ENCODE peak calls at places on chromosomes 7 and 10, in ten cellular contexts. P is fibroblast of lung; X is A549; S is naive thymus-derived CD4-positive, alpha-beta T cell; T is substantia nigra; I is adrenal gland; Q is transverse colon; O is heart left ventricle; N is WERI-Rb-1; E is PC-3. W is an unnamed sample.

GRCh38 chr10:28375399-28376354 is 72.8 kb upstream of the MPP7 start:
- DNase-seq in N (no peak), O (no peak), I (no peak), X (peak), P (peak), Q (peak), T (no peak), E (peak), S (no peak), W (peak)

GRCh38 chr10:35855155-35855947 is 213.3 kb upstream of the FZD8 start:
- DNase-seq in I (no peak), T (no peak), X (no peak), S (no peak), O (no peak), P (no peak), E (peak), Q (no peak), N (no peak), W (no peak)

GRCh38 chr7:2477447-2478386 is 1.5 kb upstream of the GRIFIN start:
- DNase-seq in S (peak), O (peak), P (peak), I (peak), N (peak), X (peak), T (peak), Q (peak), E (peak), W (peak)

GRCh38 chr7:67593807-67594206 is 597.2 kb downstream of the TYW1 start:
- DNase-seq in T (no peak), X (no peak), P (no peak), S (no peak), Q (no peak), I (no peak), E (no peak), O (no peak), N (no peak), W (no peak)

GRCh38 chr7:129855234-129855673 is 97.5 kb downstream of the UBE2H start:
- DNase-seq in E (peak), S (no peak), I (no peak), T (no peak), X (no peak), N (no peak), O (no peak), P (peak), Q (no peak), W (no peak)

GRCh38 chr10:128078136-128078969 is 47.9 kb downstream of the MKI67 start:
- DNase-seq in O (no peak), S (peak), T (peak), P (peak), I (no peak), Q (peak), X (peak), N (peak), E (peak), W (peak)

GRCh38 chr10:71712572-71713134 is 6.9 kb downstream of the C10orf105 start:
- DNase-seq in I (no peak), E (no peak), N (no peak), Q (no peak), O (no peak), X (no peak), P (no peak), T (no peak), S (peak), W (no peak)

GRCh38 chr7:41984888-41985287 is 252.1 kb downstream of the GLI3 start:
- DNase-seq in P (peak), T (no peak), E (peak), Q (no peak), X (no peak), O (no peak), I (no peak), S (no peak), N (no peak), W (no peak)

GRCh38 chr7:117025891-117026290 is 72.6 kb downstream of the ST7 start:
- DNase-seq in N (no peak), P (no peak), E (no peak), O (no peak), S (no peak), I (no peak), Q (no peak), T (no peak), X (no peak), W (no peak)

GRCh38 chr10:73785721-73786511 is 510 bp downstream of the ZSWIM8 start:
- DNase-seq in Q (peak), O (no peak), N (no peak), E (peak), S (peak), I (peak), T (peak), P (peak), X (no peak), W (peak)

GRCh38 chr7:17564678-17565209 is 266.3 kb downstream of the AHR start:
- DNase-seq in T (no peak), E (peak), Q (no peak), I (no peak), N (no peak), X (no peak), O (no peak), S (no peak), P (peak), W (no peak)

GRCh38 chr10:79436066-79436849 is 9.2 kb downstream of the ZCCHC24 start:
- DNase-seq in T (no peak), E (no peak), S (no peak), I (peak), N (no peak), P (no peak), Q (no peak), X (no peak), O (no peak), W (no peak)

GRCh38 chr7:23000597-23001360 is 13.2 kb downstream of the HYCC1 start:
- DNase-seq in T (no peak), E (no peak), N (no peak), S (no peak), X (no peak), O (no peak), I (no peak), Q (no peak), P (peak), W (peak)

GRCh38 chr10:132685121-132685891 is 100.6 kb downstream of the NKX6-2 start:
- DNase-seq in Q (peak), S (no peak), X (no peak), E (peak), O (no peak), I (peak), P (peak), T (peak), N (no peak), W (no peak)

GRCh38 chr10:91124016-91124415 is 96.4 kb upstream of the PCGF5 start:
- DNase-seq in Q (no peak), S (no peak), T (no peak), X (peak), I (no peak), P (no peak), N (no peak), O (no peak), E (no peak), W (no peak)

GRCh38 chr10:50400694-50401093 is 149.4 kb upstream of the ASAH2 start:
- DNase-seq in Q (no peak), S (no peak), E (no peak), O (peak), X (no peak), P (no peak), T (no peak), N (no peak), I (peak), W (no peak)

GRCh38 chr7:47893238-47893637 is 55.0 kb downstream of the PKD1L1 start:
- DNase-seq in I (no peak), T (no peak), X (peak), E (peak), O (no peak), Q (no peak), S (no peak), P (no peak), N (peak), W (peak)

GRCh38 chr7:118087121-118087520 is 96.8 kb upstream of the LSM8 start:
- DNase-seq in X (no peak), S (no peak), O (no peak), E (peak), T (no peak), Q (no peak), P (no peak), I (no peak), N (no peak), W (no peak)

GRCh38 chr7:135321556-135321955 is 87.9 kb downstream of the STRA8 start:
- DNase-seq in E (no peak), P (peak), S (no peak), T (no peak), N (no peak), I (no peak), O (no peak), Q (no peak), X (no peak), W (no peak)

GRCh38 chr10:124869941-124870340 is 68.3 kb downstream of the ABRAXAS2 start:
- DNase-seq in E (no peak), I (no peak), P (no peak), T (no peak), Q (no peak), N (no peak), O (no peak), X (no peak), S (no peak), W (no peak)

GRCh38 chr10:131641231-131641630 is 259.6 kb upstream of the PPP2R2D start:
- DNase-seq in T (no peak), X (no peak), S (no peak), O (no peak), Q (no peak), P (no peak), I (no peak), E (no peak), N (no peak), W (peak)

GRCh38 chr7:69833964-69834363 is 235.7 kb downstream of the AUTS2 start:
- DNase-seq in I (no peak), S (no peak), Q (no peak), T (no peak), P (no peak), O (no peak), E (no peak), X (no peak), N (no peak), W (no peak)

DNA sequence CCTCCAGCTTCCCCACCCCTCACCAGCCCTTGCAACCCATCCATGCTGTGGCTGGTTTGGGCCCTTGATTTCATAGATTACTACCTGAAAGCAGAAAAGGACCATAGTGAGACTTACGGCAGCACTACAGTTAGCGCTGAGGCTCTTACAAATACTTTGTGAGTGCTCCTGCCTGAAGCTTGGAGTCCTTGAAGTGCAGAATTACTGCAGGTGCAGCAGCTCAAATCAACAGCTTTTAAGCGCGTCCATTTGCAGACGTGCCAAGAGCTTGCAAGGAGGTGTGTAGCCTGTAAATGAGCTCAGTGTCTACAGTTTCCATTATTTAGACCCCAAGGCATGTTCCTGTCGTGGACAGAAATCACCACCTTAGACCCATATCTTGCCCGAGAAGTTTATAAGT is 103.0 kb downstream of the CELF2 start:
- DNase-seq in P (no peak), T (no peak), Q (no peak), O (no peak), S (no peak), I (no peak), E (no peak), N (no peak), X (no peak), W (no peak)
- H3K27ac ChIP-seq in P (no peak), T (no peak), Q (no peak), O (no peak), S (peak), I (no peak), E (no peak), N (no peak), X (no peak), W (no peak)

DNA sequence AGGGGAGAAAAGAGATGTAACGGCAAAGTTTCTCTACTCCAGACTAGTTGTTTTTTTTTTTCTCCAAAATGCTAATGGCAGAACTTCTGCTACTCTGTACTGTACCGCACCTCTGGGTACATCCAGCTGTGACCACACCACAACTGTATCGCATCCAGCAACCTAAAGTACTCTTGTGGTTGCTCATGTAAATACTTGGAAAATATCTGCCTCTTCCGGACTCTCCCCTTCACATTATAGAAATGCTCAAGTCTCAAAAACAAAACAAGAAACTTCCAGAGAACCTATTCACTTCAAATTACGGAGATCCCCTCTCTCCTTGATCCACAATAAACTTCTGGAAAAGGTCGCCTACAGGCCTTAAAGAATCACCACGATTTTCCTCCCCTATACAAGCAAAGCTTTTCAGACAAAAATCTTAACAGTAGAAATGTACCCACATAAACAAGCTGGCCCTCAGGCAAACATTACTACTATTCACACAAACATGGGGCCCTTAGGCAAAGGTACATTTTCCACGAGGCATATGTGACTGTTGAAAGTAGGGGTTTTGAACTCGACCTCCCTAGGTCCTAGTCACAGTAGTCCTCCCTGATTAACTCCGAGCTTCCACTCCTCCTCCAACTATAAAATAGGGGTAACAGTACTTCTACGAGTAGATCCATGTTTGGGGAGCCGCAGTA is 222.9 kb upstream of the MKLN1 start:
- DNase-seq in X (no peak), N (no peak), S (no peak), T (no peak), E (no peak), Q (no peak), P (peak), I (no peak), O (no peak), W (no peak)
- H3K27ac ChIP-seq in X (peak), N (no peak), S (peak), T (peak), E (no peak), Q (peak), P (peak), I (no peak), O (peak), W (no peak)

DNA sequence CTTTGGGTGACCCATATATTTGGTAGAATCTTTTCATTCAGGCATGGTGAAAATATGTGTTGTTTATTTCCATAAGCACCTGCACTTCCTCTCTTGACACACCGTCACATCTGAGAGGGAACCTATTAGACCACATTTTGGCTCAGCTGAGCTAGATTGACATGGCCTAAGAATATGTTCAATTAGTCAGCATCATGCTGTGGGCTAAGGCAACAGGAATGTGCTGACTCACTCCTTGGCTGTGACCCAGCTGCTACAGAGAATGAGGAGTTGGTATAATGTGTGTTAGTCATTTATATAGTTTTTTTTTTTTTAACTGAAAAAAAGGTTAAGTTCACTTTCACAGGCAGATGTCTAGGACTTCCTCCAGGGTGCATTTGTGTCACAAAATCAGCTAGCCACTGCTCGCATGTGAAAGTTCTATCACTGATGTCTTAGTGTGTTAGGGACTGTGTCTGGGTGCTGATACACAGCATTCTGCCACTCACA is 180.6 kb downstream of the SEMA3E start:
- DNase-seq in X (peak), Q (peak), O (peak), P (peak), I (peak), N (no peak), E (peak), T (peak), S (no peak), W (peak)
- H3K27ac ChIP-seq in X (peak), Q (no peak), O (no peak), P (peak), I (no peak), N (no peak), E (no peak), T (no peak), S (no peak), W (no peak)

GRCh38 chr10:14385591-14386201 is 55.0 kb upstream of the FRMD4A start:
- DNase-seq in P (no peak), T (no peak), O (no peak), X (peak), Q (no peak), E (peak), S (no peak), N (no peak), I (no peak), W (no peak)
- H3K27ac ChIP-seq in P (no peak), T (no peak), O (no peak), X (no peak), Q (no peak), E (no peak), S (no peak), N (no peak), I (no peak), W (no peak)

W was measured in mesendoderm.